ENCODE peak calls at places on chromosomes 1 and 21, in six cellular contexts. One of them, this sample, is unnamed.

GRCh38 chr1:156062189-156062588 is 1.2 kb downstream of the RAB25 start:
- DNase-seq in esophagus muscularis mucosa: no peak
- DNase-seq in astrocyte of the spinal cord: no peak
- DNase-seq in stomach: peak; percentile 40
- DNase-seq in stimulated activated CD8-positive, alpha-beta memory T cell treated with anti-CD3 and anti-CD28 coated beads, Interleukin-7, amount 100 ng/mL, for 1 hour: no peak
- DNase-seq in fibroblast of pulmonary artery: no peak
- DNase-seq in this sample: peak; percentile 39

GRCh38 chr1:237492359-237492758 is 398.4 kb downstream of the ZP4 start:
- DNase-seq in fibroblast of pulmonary artery: no peak
- DNase-seq in stimulated activated CD8-positive, alpha-beta memory T cell treated with anti-CD3 and anti-CD28 coated beads, Interleukin-7, amount 100 ng/mL, for 1 hour: no peak
- DNase-seq in stomach: no peak
- DNase-seq in astrocyte of the spinal cord: no peak
- DNase-seq in esophagus muscularis mucosa: no peak
- DNase-seq in this sample: no peak

GRCh38 chr21:36540700-36541099 is 60.8 kb upstream of the CLDN14 start:
- DNase-seq in astrocyte of the spinal cord: no peak
- DNase-seq in esophagus muscularis mucosa: no peak
- DNase-seq in fibroblast of pulmonary artery: no peak
- DNase-seq in stimulated activated CD8-positive, alpha-beta memory T cell treated with anti-CD3 and anti-CD28 coated beads, Interleukin-7, amount 100 ng/mL, for 1 hour: no peak
- DNase-seq in stomach: no peak
- DNase-seq in this sample: no peak

GRCh38 chr1:225848044-225848955 is 33.9 kb downstream of the TMEM63A start:
- DNase-seq in stimulated activated CD8-positive, alpha-beta memory T cell treated with anti-CD3 and anti-CD28 coated beads, Interleukin-7, amount 100 ng/mL, for 1 hour: no peak
- DNase-seq in fibroblast of pulmonary artery: peak; percentile 36
- DNase-seq in astrocyte of the spinal cord: no peak
- DNase-seq in stomach: no peak
- DNase-seq in esophagus muscularis mucosa: no peak
- DNase-seq in this sample: no peak

GRCh38 chr1:206694151-206694550 is 9.4 kb downstream of the MAPKAPK2 start:
- DNase-seq in astrocyte of the spinal cord: no peak
- DNase-seq in stomach: no peak
- DNase-seq in stimulated activated CD8-positive, alpha-beta memory T cell treated with anti-CD3 and anti-CD28 coated beads, Interleukin-7, amount 100 ng/mL, for 1 hour: no peak
- DNase-seq in fibroblast of pulmonary artery: no peak
- DNase-seq in esophagus muscularis mucosa: no peak
- DNase-seq in this sample: no peak

GRCh38 chr1:64038119-64038518 is 165.3 kb upstream of the UBE2U start:
- DNase-seq in astrocyte of the spinal cord: peak; percentile 18
- DNase-seq in fibroblast of pulmonary artery: peak; percentile 52
- DNase-seq in stomach: no peak
- DNase-seq in esophagus muscularis mucosa: peak; percentile 17
- DNase-seq in stimulated activated CD8-positive, alpha-beta memory T cell treated with anti-CD3 and anti-CD28 coated beads, Interleukin-7, amount 100 ng/mL, for 1 hour: no peak
- DNase-seq in this sample: no peak

GRCh38 chr1:8723010-8723409 is 94.4 kb downstream of the RERE start:
- DNase-seq in fibroblast of pulmonary artery: no peak
- DNase-seq in stomach: no peak
- DNase-seq in astrocyte of the spinal cord: no peak
- DNase-seq in stimulated activated CD8-positive, alpha-beta memory T cell treated with anti-CD3 and anti-CD28 coated beads, Interleukin-7, amount 100 ng/mL, for 1 hour: no peak
- DNase-seq in esophagus muscularis mucosa: no peak
- DNase-seq in this sample: no peak

GRCh38 chr1:6489799-6490180 is 1.7 kb downstream of the PLEKHG5 start:
- DNase-seq in stimulated activated CD8-positive, alpha-beta memory T cell treated with anti-CD3 and anti-CD28 coated beads, Interleukin-7, amount 100 ng/mL, for 1 hour: peak; percentile 55
- DNase-seq in esophagus muscularis mucosa: no peak
- DNase-seq in fibroblast of pulmonary artery: peak; percentile 78
- DNase-seq in astrocyte of the spinal cord: peak; percentile 75
- DNase-seq in stomach: peak; percentile 79
- DNase-seq in this sample: peak; percentile 67

GRCh38 chr1:20601123-20601825 is 12.4 kb downstream of the CDA start:
- DNase-seq in astrocyte of the spinal cord: peak; percentile 42
- DNase-seq in stomach: no peak
- DNase-seq in esophagus muscularis mucosa: no peak
- DNase-seq in fibroblast of pulmonary artery: no peak
- DNase-seq in stimulated activated CD8-positive, alpha-beta memory T cell treated with anti-CD3 and anti-CD28 coated beads, Interleukin-7, amount 100 ng/mL, for 1 hour: no peak
- DNase-seq in this sample: no peak

GRCh38 chr1:230781596-230781995 is 34.4 kb downstream of the CAPN9 start:
- DNase-seq in stimulated activated CD8-positive, alpha-beta memory T cell treated with anti-CD3 and anti-CD28 coated beads, Interleukin-7, amount 100 ng/mL, for 1 hour: no peak
- DNase-seq in fibroblast of pulmonary artery: no peak
- DNase-seq in esophagus muscularis mucosa: no peak
- DNase-seq in astrocyte of the spinal cord: no peak
- DNase-seq in stomach: no peak
- DNase-seq in this sample: peak; percentile 25

GRCh38 chr1:180691322-180691721 is 59.5 kb downstream of the XPR1 start:
- DNase-seq in fibroblast of pulmonary artery: no peak
- DNase-seq in stimulated activated CD8-positive, alpha-beta memory T cell treated with anti-CD3 and anti-CD28 coated beads, Interleukin-7, amount 100 ng/mL, for 1 hour: no peak
- DNase-seq in astrocyte of the spinal cord: no peak
- DNase-seq in stomach: no peak
- DNase-seq in esophagus muscularis mucosa: no peak
- DNase-seq in this sample: no peak

GRCh38 chr1:224425279-224425884 is 9.2 kb downstream of the WDR26 start:
- DNase-seq in esophagus muscularis mucosa: no peak
- DNase-seq in stimulated activated CD8-positive, alpha-beta memory T cell treated with anti-CD3 and anti-CD28 coated beads, Interleukin-7, amount 100 ng/mL, for 1 hour: no peak
- DNase-seq in stomach: no peak
- DNase-seq in fibroblast of pulmonary artery: no peak
- DNase-seq in astrocyte of the spinal cord: no peak
- DNase-seq in this sample: no peak

GRCh38 chr1:223102797-223103533 is 40.1 kb downstream of the TLR5 start:
- DNase-seq in stomach: peak; percentile 59
- DNase-seq in fibroblast of pulmonary artery: no peak
- DNase-seq in esophagus muscularis mucosa: no peak
- DNase-seq in astrocyte of the spinal cord: no peak
- DNase-seq in stimulated activated CD8-positive, alpha-beta memory T cell treated with anti-CD3 and anti-CD28 coated beads, Interleukin-7, amount 100 ng/mL, for 1 hour: no peak
- DNase-seq in this sample: peak; percentile 11

GRCh38 chr1:24713176-24713575 is 32.1 kb upstream of the CLIC4 start:
- DNase-seq in esophagus muscularis mucosa: no peak
- DNase-seq in stimulated activated CD8-positive, alpha-beta memory T cell treated with anti-CD3 and anti-CD28 coated beads, Interleukin-7, amount 100 ng/mL, for 1 hour: no peak
- DNase-seq in stomach: no peak
- DNase-seq in astrocyte of the spinal cord: no peak
- DNase-seq in fibroblast of pulmonary artery: no peak
- DNase-seq in this sample: no peak

This sample was measured in foreskin keratinocyte.